ENCODE peak calls at places on chromosomes 5 and 9, in four cellular contexts. J is breast epithelium, L is foreskin fibroblast, M is HFF-Myc. T is an unnamed sample.

GRCh38 chr9:93100265-93100636 is 4.2 kb downstream of the CARD19 start:
- DNase-seq in M (no peak), L (no peak), J (peak; percentile 17), T (no peak)

GRCh38 chr5:154368041-154368800 is 77.6 kb upstream of the SAP30L start:
- DNase-seq in L (peak; percentile 93), J (no peak), M (peak; percentile 93), T (peak; percentile 90)

GRCh38 chr9:109010676-109011655 is 2.3 kb downstream of the CTNNAL1 start:
- DNase-seq in M (peak; percentile 68), J (no peak), L (peak; percentile 82), T (no peak)

GRCh38 chr5:73450041-73450598 is 1.5 kb upstream of the FOXD1 start:
- DNase-seq in M (no peak), L (no peak), J (no peak), T (no peak)

GRCh38 chr9:7148243-7148765 is 390.5 kb downstream of the KDM4C start:
- DNase-seq in J (no peak), L (no peak), M (no peak), T (no peak)

GRCh38 chr9:69485466-69485865 is 160.5 kb downstream of the ENTREP1 start:
- DNase-seq in J (no peak), L (no peak), M (no peak), T (no peak)

GRCh38 chr5:79301046-79301712 is 65.2 kb downstream of the JMY start:
- DNase-seq in J (no peak), M (peak; percentile 49), L (peak; percentile 44), T (peak; percentile 17)

GRCh38 chr5:135400866-135401265 is 1.8 kb upstream of the MACROH2A1 start:
- DNase-seq in M (no peak), J (no peak), L (no peak), T (no peak)

GRCh38 chr5:154287136-154287535 is 96.6 kb downstream of the GALNT10 start:
- DNase-seq in L (peak; percentile 70), J (no peak), M (peak; percentile 69), T (no peak)

GRCh38 chr5:93076566-93076965 is 504.5 kb downstream of the NR2F1-AS1 start:
- DNase-seq in M (no peak), L (no peak), J (no peak), T (no peak)

GRCh38 chr9:105468875-105469274 is 21.0 kb downstream of the FSD1L start:
- DNase-seq in M (no peak), L (no peak), J (no peak), T (no peak)

GRCh38 chr9:81613002-81613750 is 76.2 kb downstream of the TLE1 start:
- DNase-seq in M (peak; percentile 81), J (no peak), L (peak; percentile 85), T (peak; percentile 46)

GRCh38 chr5:44774279-44774880 is 34.4 kb upstream of the MRPS30 start:
- DNase-seq in L (peak; percentile 18), M (peak; percentile 4), J (no peak), T (peak; percentile 37)

GRCh38 chr5:65100846-65101678 is 332.3 kb downstream of the CWC27 start:
- DNase-seq in J (no peak), L (peak; percentile 80), M (peak; percentile 58), T (peak; percentile 64)

GRCh38 chr9:4177970-4178758 is 121.7 kb downstream of the GLIS3 start:
- DNase-seq in M (no peak), L (no peak), J (no peak), T (no peak)

GRCh38 chr9:129473523-129474244 is 147.2 kb downstream of the C9orf50 start:
- DNase-seq in L (peak; percentile 81), J (no peak), M (no peak), T (no peak)

GRCh38 chr5:96861044-96861443 is 15.3 kb upstream of the ERAP2 start:
- DNase-seq in M (no peak), J (no peak), L (no peak), T (no peak)

GRCh38 chr5:62077823-62078550 is 228.0 kb upstream of the KIF2A start:
- DNase-seq in L (no peak), J (no peak), M (no peak), T (no peak)

GRCh38 chr5:179401-179800 is 11.9 kb upstream of the LRRC14B start:
- DNase-seq in J (no peak), L (no peak), M (no peak), T (no peak)

GRCh38 chr9:131732061-131732526 is 7.8 kb downstream of the RAPGEF1 start:
- DNase-seq in L (peak; percentile 90), J (no peak), M (no peak), T (no peak)

GRCh38 chr5:163809480-163809879 is 304.1 kb downstream of the MAT2B start:
- DNase-seq in J (no peak), M (no peak), L (no peak), T (no peak)

GRCh38 chr5:176609724-176610429 is at the start of gene GPRIN1:
- DNase-seq in J (no peak), L (peak; percentile 41), M (no peak), T (no peak)

GRCh38 chr5:37375091-37375490 is 4.0 kb upstream of the WDR70 start:
- DNase-seq in J (no peak), L (no peak), M (no peak), T (no peak)

GRCh38 chr5:139904566-139905400 is 109.2 kb downstream of the PSD2 start:
- DNase-seq in L (peak; percentile 4), J (no peak), M (no peak), T (no peak)

GRCh38 chr9:136722969-136723356 is 10.6 kb downstream of the DIPK1B start:
- DNase-seq in M (no peak), J (no peak), L (no peak), T (no peak)

GRCh38 chr5:150710165-150710564 is 9.3 kb upstream of the RBM22 start:
- DNase-seq in J (no peak), L (no peak), M (no peak), T (no peak)

GRCh38 chr5:170338933-170339779 is 41.6 kb upstream of the LCP2 start:
- DNase-seq in M (no peak), L (no peak), J (no peak), T (no peak)

GRCh38 chr9:87869082-87869481 is 13.6 kb upstream of the SPATA31E1 start:
- DNase-seq in L (no peak), J (no peak), M (no peak), T (no peak)

GRCh38 chr5:94362857-94363256 is 255.5 kb downstream of the KIAA0825 start:
- DNase-seq in J (no peak), M (no peak), L (no peak), T (no peak)

GRCh38 chr5:129593525-129593924 is 133.4 kb downstream of the ADAMTS19 start:
- DNase-seq in L (peak; percentile 14), M (no peak), J (no peak), T (no peak)

DNA sequence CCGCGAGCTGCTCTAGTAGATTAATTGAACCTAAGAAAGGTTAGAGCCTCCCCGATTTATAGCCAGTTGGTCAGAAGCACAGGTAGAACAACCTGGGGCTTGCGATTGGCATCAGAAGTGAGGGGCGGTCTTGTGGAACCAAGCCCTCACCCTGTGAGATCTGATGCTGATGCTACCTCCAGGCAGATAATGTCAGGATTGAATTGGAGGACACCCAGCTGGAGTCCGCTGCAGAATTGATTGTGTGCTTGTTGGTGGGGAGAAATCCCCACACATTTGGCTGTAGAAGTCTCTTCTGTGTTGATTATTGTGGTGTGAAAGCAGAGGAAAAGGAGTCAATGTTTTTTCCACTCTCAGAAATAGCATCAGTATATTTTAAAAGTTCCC is 32.5 kb downstream of the ATP6V0E1 start:
- DNase-seq in J (no peak), L (no peak), M (no peak), T (no peak)
- H3K4me3 ChIP-seq in J (peak overlapping the region; percentile 15), L (no peak overlapping the region), M (no peak overlapping the region), T (no peak overlapping the region)

GRCh38 chr9:21336467-21336866 is 1.3 kb upstream of the KLHL9 start:
- DNase-seq in L (no peak), J (no peak), M (no peak), T (no peak)
- TF ChIP-seq CTCF in L (no peak), J (no peak), M (no peak), T (no peak)

GRCh38 chr9:96020300-96020821 is 144.9 kb downstream of the ERCC6L2 start:
- DNase-seq in L (no peak), J (no peak), M (no peak), T (no peak)
- H3K4me3 ChIP-seq in L (peak overlapping the region; percentile 52), J (peak overlapping the region; percentile 74), M (peak overlapping the region; percentile 41), T (no peak overlapping the region)

DNA sequence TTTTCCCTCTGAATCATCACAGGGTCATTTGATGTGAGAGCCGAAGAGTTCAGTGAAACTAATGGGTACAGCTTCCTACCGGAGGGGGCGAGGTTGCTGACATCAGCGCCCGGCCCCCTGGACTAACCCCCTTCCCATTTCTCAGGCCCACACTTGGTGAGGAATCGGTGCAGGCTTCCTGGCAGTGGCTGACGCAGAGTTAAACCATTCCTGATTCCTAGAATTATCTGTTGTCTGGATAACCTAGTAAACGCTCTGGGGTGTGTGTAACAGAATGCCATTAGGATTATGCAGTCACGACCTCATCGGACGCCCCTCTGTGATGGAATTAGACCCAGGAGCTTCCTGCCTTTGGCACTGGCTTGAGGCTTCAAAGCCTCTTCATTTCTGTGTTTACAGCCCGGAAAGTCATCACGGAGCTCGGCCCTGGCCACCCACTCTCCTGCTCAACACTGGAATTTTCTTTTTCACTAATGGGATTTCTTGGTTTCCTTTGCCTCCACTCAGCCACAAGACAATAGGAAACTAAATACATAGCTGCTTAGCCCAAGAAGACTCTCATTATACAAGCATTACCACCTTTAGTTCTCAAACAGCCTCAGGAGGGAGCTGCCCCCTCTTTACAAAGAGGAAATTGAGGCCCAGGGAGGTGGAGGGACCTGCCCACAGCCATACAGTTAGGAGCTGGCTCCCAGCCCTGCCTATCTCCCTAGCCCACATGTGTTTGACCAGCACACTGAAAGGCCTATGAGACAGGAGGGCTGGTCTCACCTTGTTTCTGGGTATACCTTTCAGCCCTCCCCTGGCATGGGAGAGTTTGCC is 61.3 kb upstream of the RPL26L1 start:
- DNase-seq in M (no peak), L (peak; percentile 86), J (no peak), T (peak; percentile 90)
- TF ChIP-seq CTCF in M (no peak), L (no peak), J (no peak), T (peak; percentile 7)

GRCh38 chr9:114395196-114395595 is 7.4 kb upstream of the AKNA start:
- DNase-seq in M (no peak), J (no peak), L (no peak), T (no peak)

GRCh38 chr9:114397848-114398605 is 10.2 kb upstream of the AKNA start:
- DNase-seq in J (peak; percentile 97), L (peak; percentile 88), M (no peak), T (peak; percentile 51)

GRCh38 chr9:114397219-114397847 is 9.6 kb upstream of the AKNA start:
- DNase-seq in M (no peak), L (no peak), J (no peak), T (no peak)

GRCh38 chr9:114395768-114396167 is 8.0 kb upstream of the AKNA start:
- DNase-seq in M (no peak), J (no peak), L (no peak), T (no peak)

GRCh38 chr9:114396558-114397218 is 8.9 kb upstream of the AKNA start:
- DNase-seq in M (no peak), L (no peak), J (no peak), T (peak; percentile 87)
- H3K4me3 ChIP-seq in M (no peak overlapping the region), L (peak overlapping the region; percentile 72), J (peak overlapping the region; percentile 87), T (peak overlapping the region; percentile 90)

GRCh38 chr5:113027015-113027414 is 50.4 kb downstream of the DCP2 start:
- DNase-seq in L (no peak), J (no peak), M (no peak), T (no peak)

GRCh38 chr5:113024298-113024697 is 47.7 kb downstream of the DCP2 start:
- DNase-seq in J (no peak), L (no peak), M (no peak), T (no peak)

GRCh38 chr5:113020461-113021273 is 44.1 kb downstream of the DCP2 start:
- DNase-seq in J (no peak), M (no peak), L (no peak), T (no peak)

GRCh38 chr5:113025596-113025995 is 49.0 kb downstream of the DCP2 start:
- DNase-seq in J (no peak), L (no peak), M (no peak), T (no peak)

GRCh38 chr5:113022661-113023060 is 46.1 kb downstream of the DCP2 start:
- DNase-seq in J (no peak), L (no peak), M (no peak), T (no peak)
- TF ChIP-seq CTCF in J (no peak), L (no peak), M (no peak), T (no peak)